ENCODE peak calls at places on chromosomes 3 and 15, in ten cellular contexts. Y is ureter; F is NCI-H2107; K is activated naive CD4-positive, alpha-beta T cell; U is T-helper 1 cell; Z is DMS153; E is adipocyte; V is neural progenitor cell; B is HFF-Myc; O is body of pancreas. H is an unnamed sample.

GRCh38 chr15:31435256-31435781 is 108.7 kb downstream of the KLF13 start:
- DNase-seq in Y (peak; percentile 80), F (no peak), K (peak; percentile 64), U (peak; percentile 66), Z (peak; percentile 18), E (peak; percentile 76), V (peak; percentile 73), B (peak; percentile 66), O (peak; percentile 80), H (peak; percentile 76)

GRCh38 chr3:184154909-184155643 is at the start of gene DVL3:
- DNase-seq in Y (no peak), F (peak; percentile 49), K (peak; percentile 36), U (no peak), Z (peak; percentile 46), E (peak; percentile 84), V (peak; percentile 88), B (no peak), O (peak; percentile 73), H (peak; percentile 37)

GRCh38 chr15:101048191-101049011 is 129.2 kb downstream of the LRRK1 start:
- DNase-seq in Y (peak; percentile 39), F (no peak), K (no peak), U (no peak), Z (no peak), E (no peak), V (no peak), B (no peak), O (no peak), H (no peak)

GRCh38 chr3:27633224-27633545 is 88.9 kb downstream of the EOMES start:
- DNase-seq in Y (no peak), F (no peak), K (no peak), U (peak; percentile 11), Z (no peak), E (peak; percentile 56), V (no peak), B (no peak), O (no peak), H (no peak)

GRCh38 chr3:160448845-160449659 is 534 bp downstream of the TRIM59 start:
- DNase-seq in Y (no peak), F (no peak), K (peak; percentile 30), U (no peak), Z (no peak), E (peak; percentile 72), V (peak; percentile 12), B (no peak), O (no peak), H (no peak)

GRCh38 chr15:32715276-32715675 is 2.5 kb upstream of the GREM1 start:
- DNase-seq in Y (no peak), F (no peak), K (no peak), U (no peak), Z (no peak), E (no peak), V (no peak), B (no peak), O (no peak), H (no peak)

GRCh38 chr15:24633082-24633481 is 42.5 kb upstream of the NPAP1 start:
- DNase-seq in Y (no peak), F (no peak), K (no peak), U (no peak), Z (no peak), E (no peak), V (no peak), B (no peak), O (no peak), H (no peak)

GRCh38 chr3:113436794-113437193 is 4.5 kb downstream of the CFAP44 start:
- DNase-seq in Y (no peak), F (no peak), K (no peak), U (no peak), Z (no peak), E (peak; percentile 38), V (no peak), B (peak; percentile 14), O (no peak), H (no peak)

GRCh38 chr3:73716418-73716817 is 91.7 kb upstream of the PDZRN3 start:
- DNase-seq in Y (no peak), F (no peak), K (no peak), U (no peak), Z (no peak), E (peak; percentile 32), V (no peak), B (no peak), O (no peak), H (no peak)

GRCh38 chr3:30408105-30408557 is 198.3 kb upstream of the TGFBR2 start:
- DNase-seq in Y (no peak), F (no peak), K (no peak), U (no peak), Z (no peak), E (no peak), V (no peak), B (no peak), O (no peak), H (no peak)

GRCh38 chr3:11499144-11499543 is 144.6 kb downstream of the VGLL4 start:
- DNase-seq in Y (no peak), F (no peak), K (no peak), U (no peak), Z (no peak), E (peak; percentile 81), V (no peak), B (peak; percentile 84), O (no peak), H (no peak)

GRCh38 chr3:66068255-66068654 is 29.5 kb upstream of the MAGI1 start:
- DNase-seq in Y (no peak), F (no peak), K (no peak), U (no peak), Z (no peak), E (no peak), V (no peak), B (no peak), O (no peak), H (no peak)

GRCh38 chr15:101275018-101275417 is 2.3 kb downstream of the SELENOS start:
- DNase-seq in Y (no peak), F (no peak), K (no peak), U (no peak), Z (no peak), E (no peak), V (no peak), B (no peak), O (no peak), H (no peak)

GRCh38 chr3:13574798-13575451 is 26.0 kb downstream of the FBLN2 start:
- DNase-seq in Y (no peak), F (no peak), K (no peak), U (no peak), Z (no peak), E (no peak), V (peak; percentile 24), B (no peak), O (no peak), H (no peak)

GRCh38 chr15:50137330-50137761 is 18.3 kb upstream of the ATP8B4 start:
- DNase-seq in Y (no peak), F (no peak), K (no peak), U (no peak), Z (no peak), E (no peak), V (no peak), B (no peak), O (no peak), H (no peak)

GRCh38 chr3:113685956-113686721 is 10.3 kb downstream of the USF3 start:
- DNase-seq in Y (no peak), F (no peak), K (no peak), U (no peak), Z (no peak), E (peak; percentile 76), V (no peak), B (no peak), O (no peak), H (no peak)

GRCh38 chr3:86991840-86992430 is 986 bp upstream of the VGLL3 start:
- DNase-seq in Y (no peak), F (no peak), K (no peak), U (no peak), Z (no peak), E (peak; percentile 47), V (no peak), B (no peak), O (no peak), H (no peak)

GRCh38 chr3:190701096-190701532 is 161.4 kb downstream of the GMNC start:
- DNase-seq in Y (peak; percentile 47), F (no peak), K (no peak), U (no peak), Z (peak; percentile 51), E (peak; percentile 89), V (peak; percentile 52), B (peak; percentile 2), O (peak; percentile 73), H (peak; percentile 38)

GRCh38 chr3:102460579-102460978 is 25.8 kb downstream of the ZPLD1 start:
- DNase-seq in Y (no peak), F (no peak), K (no peak), U (no peak), Z (no peak), E (no peak), V (no peak), B (no peak), O (no peak), H (no peak)

GRCh38 chr3:11228041-11228440 is 44.2 kb upstream of the ATG7 start:
- DNase-seq in Y (no peak), F (no peak), K (no peak), U (no peak), Z (no peak), E (peak; percentile 15), V (no peak), B (no peak), O (no peak), H (no peak)

GRCh38 chr15:77414781-77415442 is 5.0 kb downstream of the PEAK1 start:
- DNase-seq in Y (no peak), F (no peak), K (no peak), U (no peak), Z (no peak), E (no peak), V (no peak), B (no peak), O (no peak), H (no peak)

GRCh38 chr15:73504885-73505284 is 61.9 kb downstream of the REC114 start:
- DNase-seq in Y (no peak), F (no peak), K (no peak), U (no peak), Z (no peak), E (no peak), V (no peak), B (no peak), O (no peak), H (no peak)

GRCh38 chr3:129304141-129304540 is 25.5 kb downstream of the HMCES start:
- DNase-seq in Y (no peak), F (no peak), K (no peak), U (no peak), Z (no peak), E (peak; percentile 55), V (no peak), B (no peak), O (no peak), H (no peak)

GRCh38 chr3:59422312-59422711 is 372.5 kb upstream of the CFAP20DC start:
- DNase-seq in Y (no peak), F (no peak), K (no peak), U (no peak), Z (no peak), E (peak; percentile 23), V (no peak), B (no peak), O (no peak), H (no peak)

GRCh38 chr15:55588070-55588817 is at the start of gene PYGO1:
- DNase-seq in Y (peak; percentile 56), F (no peak), K (peak; percentile 8), U (no peak), Z (no peak), E (peak; percentile 88), V (peak; percentile 90), B (no peak), O (peak; percentile 57), H (no peak)

H was measured in breast epithelium.